ENCODE peak calls at places on chromosomes 5 and 9, in four cellular contexts. One of them, this sample, is unnamed.

GRCh38 chr9:125959980-125960619 is 212.9 kb downstream of the PBX3 start:
- DNase-seq in GM12865: no peak
- DNase-seq in CD8-positive, alpha-beta T cell: no peak
- DNase-seq in AG10803: no peak
- DNase-seq in this sample: no peak

GRCh38 chr9:89319015-89319905 is 960 bp downstream of the SECISBP2 start:
- DNase-seq in AG10803: no peak
- DNase-seq in GM12865: no peak
- DNase-seq in CD8-positive, alpha-beta T cell: no peak
- DNase-seq in this sample: no peak

GRCh38 chr5:53549792-53550191 is 10.6 kb upstream of the NDUFS4 start:
- DNase-seq in CD8-positive, alpha-beta T cell: no peak
- DNase-seq in GM12865: no peak
- DNase-seq in AG10803: no peak
- DNase-seq in this sample: no peak

GRCh38 chr5:159536626-159537025 is 206.3 kb upstream of the IL12B start:
- DNase-seq in GM12865: no peak
- DNase-seq in CD8-positive, alpha-beta T cell: no peak
- DNase-seq in AG10803: no peak
- DNase-seq in this sample: no peak

GRCh38 chr9:27447036-27447700 is 76.9 kb upstream of the IFNK start:
- DNase-seq in CD8-positive, alpha-beta T cell: no peak
- DNase-seq in AG10803: no peak
- DNase-seq in GM12865: no peak
- DNase-seq in this sample: no peak

GRCh38 chr5:132251220-132251725 is 6.2 kb upstream of the PDLIM4 start:
- DNase-seq in GM12865: no peak
- DNase-seq in CD8-positive, alpha-beta T cell: no peak
- DNase-seq in AG10803: no peak
- DNase-seq in this sample: no peak

GRCh38 chr5:149550608-149551226 is 522 bp downstream of the CSNK1A1 start:
- DNase-seq in CD8-positive, alpha-beta T cell: no peak
- DNase-seq in AG10803: no peak
- DNase-seq in GM12865: no peak
- DNase-seq in this sample: no peak

GRCh38 chr5:141650851-141651727 is at the start of gene FCHSD1:
- DNase-seq in AG10803: peak
- DNase-seq in GM12865: peak
- DNase-seq in CD8-positive, alpha-beta T cell: peak
- DNase-seq in this sample: peak

GRCh38 chr5:75049581-75050274 is 2.6 kb downstream of the GCNT4 start:
- DNase-seq in CD8-positive, alpha-beta T cell: no peak
- DNase-seq in AG10803: peak
- DNase-seq in GM12865: peak
- DNase-seq in this sample: no peak

GRCh38 chr5:116454417-116454927 is 120.2 kb downstream of the SEMA6A start:
- DNase-seq in GM12865: peak
- DNase-seq in AG10803: peak
- DNase-seq in CD8-positive, alpha-beta T cell: no peak
- DNase-seq in this sample: no peak

GRCh38 chr9:73327149-73327548 is 175.5 kb downstream of the ANXA1 start:
- DNase-seq in GM12865: no peak
- DNase-seq in AG10803: no peak
- DNase-seq in CD8-positive, alpha-beta T cell: no peak
- DNase-seq in this sample: no peak

GRCh38 chr9:82923410-82924242 is 139.3 kb downstream of the RASEF start:
- DNase-seq in GM12865: no peak
- DNase-seq in AG10803: no peak
- DNase-seq in CD8-positive, alpha-beta T cell: no peak
- DNase-seq in this sample: no peak

GRCh38 chr5:67085616-67086015 is 111.0 kb downstream of the CD180 start:
- DNase-seq in GM12865: no peak
- DNase-seq in AG10803: no peak
- DNase-seq in CD8-positive, alpha-beta T cell: no peak
- DNase-seq in this sample: no peak

GRCh38 chr9:129252937-129253819 is 75.1 kb upstream of the IER5L start:
- DNase-seq in CD8-positive, alpha-beta T cell: no peak
- DNase-seq in GM12865: no peak
- DNase-seq in AG10803: no peak
- DNase-seq in this sample: no peak

GRCh38 chr5:179793470-179794139 is at the start of gene LTC4S:
- DNase-seq in GM12865: no peak
- DNase-seq in AG10803: peak
- DNase-seq in CD8-positive, alpha-beta T cell: no peak
- DNase-seq in this sample: no peak

GRCh38 chr5:50574121-50574520 is 92.3 kb upstream of the PARP8 start:
- DNase-seq in AG10803: no peak
- DNase-seq in GM12865: no peak
- DNase-seq in CD8-positive, alpha-beta T cell: no peak
- DNase-seq in this sample: no peak

GRCh38 chr5:170655476-170655875 is 128.0 kb upstream of the GABRP start:
- DNase-seq in GM12865: peak
- DNase-seq in CD8-positive, alpha-beta T cell: no peak
- DNase-seq in AG10803: no peak
- DNase-seq in this sample: no peak

GRCh38 chr5:2753452-2754409 is 2.3 kb upstream of the IRX2 start:
- DNase-seq in CD8-positive, alpha-beta T cell: no peak
- DNase-seq in AG10803: peak
- DNase-seq in GM12865: no peak
- DNase-seq in this sample: no peak

GRCh38 chr9:78207319-78207718 is 28.6 kb upstream of the CEP78 start:
- DNase-seq in AG10803: no peak
- DNase-seq in GM12865: no peak
- DNase-seq in CD8-positive, alpha-beta T cell: no peak
- DNase-seq in this sample: no peak

GRCh38 chr5:139458580-139459407 is 3.7 kb downstream of the ECSCR start:
- DNase-seq in GM12865: peak
- DNase-seq in AG10803: peak
- DNase-seq in CD8-positive, alpha-beta T cell: peak
- DNase-seq in this sample: no peak

GRCh38 chr5:64384761-64385160 is 121.1 kb upstream of the RGS7BP start:
- DNase-seq in AG10803: no peak
- DNase-seq in GM12865: peak
- DNase-seq in CD8-positive, alpha-beta T cell: no peak
- DNase-seq in this sample: no peak
- TF ChIP-seq CTCF in AG10803: no peak
- TF ChIP-seq CTCF in GM12865: peak
- TF ChIP-seq CTCF in CD8-positive, alpha-beta T cell: no peak
- TF ChIP-seq CTCF in this sample: no peak

GRCh38 chr5:62558941-62559340 is 19.7 kb upstream of the LRRC70 start:
- DNase-seq in GM12865: no peak
- DNase-seq in CD8-positive, alpha-beta T cell: no peak
- DNase-seq in AG10803: no peak
- DNase-seq in this sample: no peak

GRCh38 chr5:62560786-62561185 is 17.8 kb upstream of the LRRC70 start:
- DNase-seq in GM12865: no peak
- DNase-seq in AG10803: peak
- DNase-seq in CD8-positive, alpha-beta T cell: no peak
- DNase-seq in this sample: no peak

GRCh38 chr5:62564101-62564500 is 14.5 kb upstream of the LRRC70 start:
- DNase-seq in GM12865: no peak
- DNase-seq in CD8-positive, alpha-beta T cell: no peak
- DNase-seq in AG10803: no peak
- DNase-seq in this sample: no peak

GRCh38 chr5:62561896-62562295 is 16.7 kb upstream of the LRRC70 start:
- DNase-seq in GM12865: no peak
- DNase-seq in CD8-positive, alpha-beta T cell: no peak
- DNase-seq in AG10803: no peak
- DNase-seq in this sample: no peak

GRCh38 chr5:62562867-62563266 is 15.8 kb upstream of the LRRC70 start:
- DNase-seq in GM12865: no peak
- DNase-seq in CD8-positive, alpha-beta T cell: no peak
- DNase-seq in AG10803: no peak
- DNase-seq in this sample: no peak
- TF ChIP-seq CTCF in GM12865: no peak
- TF ChIP-seq CTCF in CD8-positive, alpha-beta T cell: no peak
- TF ChIP-seq CTCF in AG10803: no peak
- TF ChIP-seq CTCF in this sample: no peak

GRCh38 chr5:23089316-23089715 is 236.2 kb upstream of the CDH12 start:
- DNase-seq in CD8-positive, alpha-beta T cell: no peak
- DNase-seq in AG10803: no peak
- DNase-seq in GM12865: no peak
- DNase-seq in this sample: no peak

DNA sequence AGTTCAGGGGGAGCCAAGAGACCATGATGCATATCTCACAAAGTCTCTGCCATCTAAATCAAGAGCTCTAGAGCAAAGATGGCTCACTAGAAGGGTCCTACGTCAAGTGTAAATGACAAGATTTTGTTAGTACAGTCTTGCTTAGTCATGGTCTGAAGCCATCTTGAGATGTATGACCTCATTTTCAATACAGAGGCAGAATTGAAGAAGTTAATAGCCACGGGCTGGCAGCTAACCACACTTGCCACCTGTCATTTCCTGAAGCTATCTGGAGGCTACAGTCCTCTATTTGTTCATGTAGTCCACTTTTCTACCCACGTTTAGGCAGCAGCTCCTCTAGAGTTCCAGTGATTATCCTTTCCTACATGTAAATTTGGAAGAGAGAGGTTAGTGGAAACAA is 231.7 kb upstream of the CDH12 start:
- DNase-seq in AG10803: no peak
- DNase-seq in GM12865: no peak
- DNase-seq in CD8-positive, alpha-beta T cell: no peak
- DNase-seq in this sample: no peak
- TF ChIP-seq CTCF in AG10803: no peak
- TF ChIP-seq CTCF in GM12865: no peak
- TF ChIP-seq CTCF in CD8-positive, alpha-beta T cell: no peak
- TF ChIP-seq CTCF in this sample: no peak

GRCh38 chr9:92119581-92119980 is 4.4 kb upstream of the SPTLC1 start:
- DNase-seq in GM12865: no peak
- DNase-seq in AG10803: no peak
- DNase-seq in CD8-positive, alpha-beta T cell: no peak
- DNase-seq in this sample: no peak
- TF ChIP-seq CTCF in GM12865: no peak
- TF ChIP-seq CTCF in AG10803: no peak
- TF ChIP-seq CTCF in CD8-positive, alpha-beta T cell: no peak
- TF ChIP-seq CTCF in this sample: no peak

This sample was measured in omental fat pad.